ENCODE peak calls at places on chromosome 7, in four cellular contexts. One of them, this sample, is unnamed.
A peak's percentile ranks its signal among the peaks of the same experiment; 100 is the strongest.

GRCh38 chr7:137606061-137606674 is 240.6 kb downstream of the DGKI start:
- DNase-seq in suprapubic skin: no peak
- DNase-seq in heart right ventricle: no peak
- DNase-seq in keratinocyte: no peak
- DNase-seq in this sample: no peak

GRCh38 chr7:30521532-30521931 is 16.9 kb upstream of the GGCT start:
- DNase-seq in suprapubic skin: peak; percentile 76
- DNase-seq in heart right ventricle: peak; percentile 22
- DNase-seq in keratinocyte: no peak
- DNase-seq in this sample: no peak

GRCh38 chr7:77940647-77941046 is 142.1 kb downstream of the PHTF2 start:
- DNase-seq in suprapubic skin: no peak
- DNase-seq in heart right ventricle: peak; percentile 8
- DNase-seq in keratinocyte: no peak
- DNase-seq in this sample: no peak

GRCh38 chr7:151035024-151035717 is 6.9 kb downstream of the ABCB8 start:
- DNase-seq in suprapubic skin: no peak
- DNase-seq in heart right ventricle: peak; percentile 52
- DNase-seq in keratinocyte: no peak
- DNase-seq in this sample: no peak

GRCh38 chr7:98283887-98284222 is 2.4 kb downstream of the BRI3 start:
- DNase-seq in suprapubic skin: no peak
- DNase-seq in heart right ventricle: no peak
- DNase-seq in keratinocyte: no peak
- DNase-seq in this sample: no peak

GRCh38 chr7:20444041-20444440 is 113.3 kb downstream of the ITGB8 start:
- DNase-seq in suprapubic skin: no peak
- DNase-seq in heart right ventricle: no peak
- DNase-seq in keratinocyte: no peak
- DNase-seq in this sample: no peak

GRCh38 chr7:149707448-149707886 is 65.9 kb downstream of the ZNF467 start:
- DNase-seq in suprapubic skin: no peak
- DNase-seq in heart right ventricle: no peak
- DNase-seq in keratinocyte: no peak
- DNase-seq in this sample: no peak

GRCh38 chr7:4734587-4735365 is 40.6 kb upstream of the AP5Z1 start:
- DNase-seq in suprapubic skin: no peak
- DNase-seq in heart right ventricle: no peak
- DNase-seq in keratinocyte: no peak
- DNase-seq in this sample: no peak

DNA sequence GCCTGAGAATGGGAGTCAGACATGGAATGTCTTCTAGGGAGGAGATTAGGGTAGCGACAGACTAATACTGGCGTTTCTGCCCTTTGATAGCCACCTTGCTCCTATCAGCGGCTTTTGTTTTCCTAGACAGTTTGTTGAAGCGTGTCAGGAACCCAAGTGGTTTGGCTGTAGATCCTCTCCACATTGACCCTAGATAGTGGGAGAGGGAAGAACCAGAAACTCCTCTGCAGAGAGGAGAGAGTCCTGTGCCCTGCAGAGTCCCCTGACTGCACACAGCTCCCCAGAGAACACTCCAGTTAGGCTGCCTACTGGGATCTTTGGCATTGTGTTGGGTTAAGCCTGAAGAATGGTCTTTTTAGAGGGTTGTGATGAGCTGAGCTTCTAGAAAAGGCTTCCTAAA is 2.4 kb downstream of the MEPCE start:
- DNase-seq in suprapubic skin: no peak
- DNase-seq in heart right ventricle: no peak
- DNase-seq in keratinocyte: no peak
- DNase-seq in this sample: no peak
- H3K4me1 ChIP-seq in suprapubic skin: peaks cover 59% of the 10 kb centered on the region
- H3K4me1 ChIP-seq in heart right ventricle: peaks cover 55% of the 10 kb centered on the region
- H3K4me1 ChIP-seq in keratinocyte: peaks cover 30% of the 10 kb centered on the region
- H3K4me1 ChIP-seq in this sample: peaks cover 50% of the 10 kb centered on the region

GRCh38 chr7:118300177-118300576 is 75.7 kb downstream of the ANKRD7 start:
- DNase-seq in suprapubic skin: no peak
- DNase-seq in heart right ventricle: no peak
- DNase-seq in keratinocyte: no peak
- DNase-seq in this sample: no peak
- H3K4me1 ChIP-seq in suprapubic skin: no peaks in the 10 kb centered on the region
- H3K4me1 ChIP-seq in heart right ventricle: no peaks in the 10 kb centered on the region
- H3K4me1 ChIP-seq in keratinocyte: no peaks in the 10 kb centered on the region
- H3K4me1 ChIP-seq in this sample: peaks cover 3% of the 10 kb centered on the region

GRCh38 chr7:24825931-24826661 is 68.8 kb upstream of the GSDME start:
- DNase-seq in suprapubic skin: no peak
- DNase-seq in heart right ventricle: no peak
- DNase-seq in keratinocyte: no peak
- DNase-seq in this sample: no peak
- H3K4me1 ChIP-seq in suprapubic skin: peaks cover 56% of the 10 kb centered on the region
- H3K4me1 ChIP-seq in heart right ventricle: peaks cover 56% of the 10 kb centered on the region
- H3K4me1 ChIP-seq in keratinocyte: peaks cover 78% of the 10 kb centered on the region
- H3K4me1 ChIP-seq in this sample: peaks cover 5% of the 10 kb centered on the region

GRCh38 chr7:158772916-158773315 is 56.4 kb downstream of the ESYT2 start:
- DNase-seq in suprapubic skin: no peak
- DNase-seq in heart right ventricle: no peak
- DNase-seq in keratinocyte: no peak
- DNase-seq in this sample: no peak
- H3K4me1 ChIP-seq in suprapubic skin: no peaks in the 10 kb centered on the region
- H3K4me1 ChIP-seq in heart right ventricle: peaks cover 3% of the 10 kb centered on the region
- H3K4me1 ChIP-seq in keratinocyte: no peaks in the 10 kb centered on the region
- H3K4me1 ChIP-seq in this sample: peaks cover 5% of the 10 kb centered on the region

This sample was measured in thoracic aorta.